ENCODE peak calls at places on chromosomes 1 and 21, in six cellular contexts. One of them, this sample, is unnamed.

GRCh38 chr1:40160806-40161124 is 422 bp upstream of the RLF start:
- DNase-seq in esophagus muscularis mucosa: no peak
- DNase-seq in spleen: no peak
- DNase-seq in heart left ventricle: no peak
- DNase-seq in HepG2: no peak
- DNase-seq in A549: no peak
- DNase-seq in this sample: no peak

GRCh38 chr1:182383037-182383661 is 8.4 kb downstream of the GLUL start:
- DNase-seq in esophagus muscularis mucosa: no peak
- DNase-seq in spleen: no peak
- DNase-seq in A549: no peak
- DNase-seq in HepG2: no peak
- DNase-seq in heart left ventricle: no peak
- DNase-seq in this sample: no peak

GRCh38 chr21:25568230-25568629 is 39.1 kb downstream of the MRPL39 start:
- DNase-seq in spleen: peak; percentile 82
- DNase-seq in heart left ventricle: peak; percentile 63
- DNase-seq in A549: no peak
- DNase-seq in esophagus muscularis mucosa: no peak
- DNase-seq in HepG2: no peak
- DNase-seq in this sample: no peak

GRCh38 chr1:245310605-245311531 is 156.1 kb downstream of the KIF26B start:
- DNase-seq in HepG2: no peak
- DNase-seq in esophagus muscularis mucosa: no peak
- DNase-seq in heart left ventricle: no peak
- DNase-seq in A549: no peak
- DNase-seq in spleen: peak; percentile 71
- DNase-seq in this sample: no peak

GRCh38 chr1:157438236-157439012 is 113.9 kb downstream of the FCRL5 start:
- DNase-seq in esophagus muscularis mucosa: no peak
- DNase-seq in heart left ventricle: no peak
- DNase-seq in spleen: no peak
- DNase-seq in HepG2: no peak
- DNase-seq in A549: no peak
- DNase-seq in this sample: no peak

GRCh38 chr1:27528701-27529637 is 39.0 kb upstream of the WASF2 start:
- DNase-seq in heart left ventricle: peak; percentile 92
- DNase-seq in spleen: no peak
- DNase-seq in A549: no peak
- DNase-seq in HepG2: no peak
- DNase-seq in esophagus muscularis mucosa: no peak
- DNase-seq in this sample: no peak

GRCh38 chr1:33712176-33712575 is 151.7 kb upstream of the HMGB4 start:
- DNase-seq in A549: no peak
- DNase-seq in HepG2: no peak
- DNase-seq in spleen: no peak
- DNase-seq in heart left ventricle: no peak
- DNase-seq in esophagus muscularis mucosa: no peak
- DNase-seq in this sample: no peak

GRCh38 chr1:54754045-54754444 is 10.3 kb downstream of the PARS2 start:
- DNase-seq in A549: no peak
- DNase-seq in spleen: peak; percentile 60
- DNase-seq in HepG2: no peak
- DNase-seq in heart left ventricle: no peak
- DNase-seq in esophagus muscularis mucosa: no peak
- DNase-seq in this sample: no peak

GRCh38 chr1:194477908-194478307 is 1291.5 kb upstream of the B3GALT2 start:
- DNase-seq in spleen: no peak
- DNase-seq in heart left ventricle: no peak
- DNase-seq in esophagus muscularis mucosa: no peak
- DNase-seq in HepG2: no peak
- DNase-seq in A549: no peak
- DNase-seq in this sample: no peak

GRCh38 chr1:115669002-115669673 is 27.4 kb downstream of the VANGL1 start:
- DNase-seq in HepG2: peak; percentile 23
- DNase-seq in esophagus muscularis mucosa: no peak
- DNase-seq in heart left ventricle: no peak
- DNase-seq in A549: peak; percentile 9
- DNase-seq in spleen: no peak
- DNase-seq in this sample: no peak

GRCh38 chr1:44696789-44697188 is 22.3 kb downstream of the ARMH1 start:
- DNase-seq in A549: no peak
- DNase-seq in spleen: peak; percentile 84
- DNase-seq in esophagus muscularis mucosa: no peak
- DNase-seq in HepG2: no peak
- DNase-seq in heart left ventricle: no peak
- DNase-seq in this sample: no peak

GRCh38 chr1:74107394-74107793 is 90.6 kb downstream of the LRRIQ3 start:
- DNase-seq in A549: no peak
- DNase-seq in heart left ventricle: no peak
- DNase-seq in HepG2: no peak
- DNase-seq in spleen: no peak
- DNase-seq in esophagus muscularis mucosa: no peak
- DNase-seq in this sample: no peak

GRCh38 chr1:53145942-53146708 is 3.7 kb upstream of the SLC1A7 start:
- DNase-seq in HepG2: peak; percentile 85
- DNase-seq in heart left ventricle: peak; percentile 72
- DNase-seq in spleen: peak; percentile 54
- DNase-seq in A549: peak; percentile 95
- DNase-seq in esophagus muscularis mucosa: peak; percentile 92
- DNase-seq in this sample: no peak

GRCh38 chr1:34695580-34695979 is 59.3 kb upstream of the GJB5 start:
- DNase-seq in esophagus muscularis mucosa: no peak
- DNase-seq in HepG2: no peak
- DNase-seq in heart left ventricle: no peak
- DNase-seq in spleen: no peak
- DNase-seq in A549: no peak
- DNase-seq in this sample: no peak

GRCh38 chr1:115727706-115728249 is 40.7 kb downstream of the CASQ2 start:
- DNase-seq in esophagus muscularis mucosa: no peak
- DNase-seq in heart left ventricle: peak; percentile 72
- DNase-seq in spleen: no peak
- DNase-seq in HepG2: peak; percentile 89
- DNase-seq in A549: peak; percentile 1
- DNase-seq in this sample: no peak

GRCh38 chr1:180956028-180956640 is 43.4 kb downstream of the KIAA1614 start:
- DNase-seq in spleen: peak; percentile 63
- DNase-seq in HepG2: no peak
- DNase-seq in esophagus muscularis mucosa: no peak
- DNase-seq in A549: no peak
- DNase-seq in heart left ventricle: no peak
- DNase-seq in this sample: no peak

GRCh38 chr1:208136459-208137143 is 107.6 kb downstream of the PLXNA2 start:
- DNase-seq in esophagus muscularis mucosa: no peak
- DNase-seq in A549: no peak
- DNase-seq in spleen: no peak
- DNase-seq in heart left ventricle: no peak
- DNase-seq in HepG2: no peak
- DNase-seq in this sample: no peak

GRCh38 chr1:30322859-30323257 is 400.5 kb downstream of the MATN1 start:
- DNase-seq in heart left ventricle: no peak
- DNase-seq in esophagus muscularis mucosa: no peak
- DNase-seq in A549: no peak
- DNase-seq in spleen: no peak
- DNase-seq in HepG2: no peak
- DNase-seq in this sample: no peak

GRCh38 chr1:3403388-3404179 is 50.9 kb upstream of the ARHGEF16 start:
- DNase-seq in HepG2: peak; percentile 11
- DNase-seq in esophagus muscularis mucosa: no peak
- DNase-seq in spleen: no peak
- DNase-seq in heart left ventricle: no peak
- DNase-seq in A549: no peak
- DNase-seq in this sample: no peak

GRCh38 chr1:161738627-161739287 is 10.8 kb upstream of the DUSP12 start:
- DNase-seq in spleen: peak; percentile 93
- DNase-seq in HepG2: peak; percentile 35
- DNase-seq in esophagus muscularis mucosa: no peak
- DNase-seq in heart left ventricle: peak; percentile 55
- DNase-seq in A549: peak; percentile 85
- DNase-seq in this sample: no peak

GRCh38 chr1:15262003-15262377 is 15.0 kb downstream of the FHAD1 start:
- DNase-seq in esophagus muscularis mucosa: peak; percentile 37
- DNase-seq in spleen: no peak
- DNase-seq in HepG2: no peak
- DNase-seq in A549: no peak
- DNase-seq in heart left ventricle: no peak
- DNase-seq in this sample: no peak

GRCh38 chr21:35048706-35049617 is at the start of gene RUNX1:
- DNase-seq in A549: no peak
- DNase-seq in spleen: peak; percentile 90
- DNase-seq in esophagus muscularis mucosa: peak; percentile 91
- DNase-seq in heart left ventricle: peak; percentile 45
- DNase-seq in HepG2: no peak
- DNase-seq in this sample: peak; percentile 31

GRCh38 chr1:234975941-234976871 is 152.4 kb downstream of the TOMM20 start:
- DNase-seq in A549: no peak
- DNase-seq in HepG2: peak; percentile 97
- DNase-seq in spleen: no peak
- DNase-seq in esophagus muscularis mucosa: no peak
- DNase-seq in heart left ventricle: no peak
- DNase-seq in this sample: no peak

GRCh38 chr1:31750858-31751638 is 13.1 kb downstream of the ADGRB2 start:
- DNase-seq in A549: no peak
- DNase-seq in HepG2: no peak
- DNase-seq in esophagus muscularis mucosa: no peak
- DNase-seq in heart left ventricle: no peak
- DNase-seq in spleen: peak; percentile 85
- DNase-seq in this sample: no peak

GRCh38 chr21:32256873-32257620 is 21.8 kb downstream of the MIS18A start:
- DNase-seq in A549: peak; percentile 27
- DNase-seq in spleen: no peak
- DNase-seq in HepG2: no peak
- DNase-seq in heart left ventricle: peak; percentile 60
- DNase-seq in esophagus muscularis mucosa: no peak
- DNase-seq in this sample: peak; percentile 66

GRCh38 chr1:182192215-182192614 is 130.7 kb upstream of the ZNF648 start:
- DNase-seq in HepG2: no peak
- DNase-seq in esophagus muscularis mucosa: no peak
- DNase-seq in A549: no peak
- DNase-seq in heart left ventricle: no peak
- DNase-seq in spleen: no peak
- DNase-seq in this sample: no peak

GRCh38 chr1:53070621-53071020 is 8.6 kb downstream of the PODN start:
- DNase-seq in HepG2: no peak
- DNase-seq in heart left ventricle: peak; percentile 22
- DNase-seq in spleen: peak; percentile 67
- DNase-seq in esophagus muscularis mucosa: no peak
- DNase-seq in A549: no peak
- DNase-seq in this sample: no peak

GRCh38 chr1:236035681-236036101 is 29.2 kb downstream of the NID1 start:
- DNase-seq in heart left ventricle: no peak
- DNase-seq in esophagus muscularis mucosa: no peak
- DNase-seq in HepG2: no peak
- DNase-seq in A549: no peak
- DNase-seq in spleen: no peak
- DNase-seq in this sample: no peak

GRCh38 chr1:233364026-233364425 is 36.5 kb downstream of the MAP3K21 start:
- DNase-seq in esophagus muscularis mucosa: no peak
- DNase-seq in HepG2: no peak
- DNase-seq in spleen: no peak
- DNase-seq in heart left ventricle: no peak
- DNase-seq in A549: no peak
- DNase-seq in this sample: no peak

GRCh38 chr1:47674189-47674588 is 236.3 kb downstream of the FOXD2 start:
- DNase-seq in A549: no peak
- DNase-seq in esophagus muscularis mucosa: no peak
- DNase-seq in heart left ventricle: no peak
- DNase-seq in HepG2: no peak
- DNase-seq in spleen: no peak
- DNase-seq in this sample: no peak

GRCh38 chr1:44924835-44925464 is 61.4 kb downstream of the EIF2B3 start:
- DNase-seq in HepG2: peak; percentile 48
- DNase-seq in spleen: no peak
- DNase-seq in A549: peak; percentile 63
- DNase-seq in esophagus muscularis mucosa: no peak
- DNase-seq in heart left ventricle: no peak
- DNase-seq in this sample: no peak

GRCh38 chr1:98653186-98653585 is 8.3 kb upstream of the SNX7 start:
- DNase-seq in heart left ventricle: no peak
- DNase-seq in spleen: no peak
- DNase-seq in A549: no peak
- DNase-seq in esophagus muscularis mucosa: no peak
- DNase-seq in HepG2: no peak
- DNase-seq in this sample: no peak
- H3K4me1 ChIP-seq in heart left ventricle: no peaks in the 10 kb centered on the region
- H3K4me1 ChIP-seq in spleen: no peaks in the 10 kb centered on the region
- H3K4me1 ChIP-seq in A549: no peaks in the 10 kb centered on the region
- H3K4me1 ChIP-seq in esophagus muscularis mucosa: no peaks in the 10 kb centered on the region
- H3K4me1 ChIP-seq in HepG2: peaks cover 7% of the 10 kb centered on the region
- H3K4me1 ChIP-seq in this sample: no peaks in the 10 kb centered on the region

DNA sequence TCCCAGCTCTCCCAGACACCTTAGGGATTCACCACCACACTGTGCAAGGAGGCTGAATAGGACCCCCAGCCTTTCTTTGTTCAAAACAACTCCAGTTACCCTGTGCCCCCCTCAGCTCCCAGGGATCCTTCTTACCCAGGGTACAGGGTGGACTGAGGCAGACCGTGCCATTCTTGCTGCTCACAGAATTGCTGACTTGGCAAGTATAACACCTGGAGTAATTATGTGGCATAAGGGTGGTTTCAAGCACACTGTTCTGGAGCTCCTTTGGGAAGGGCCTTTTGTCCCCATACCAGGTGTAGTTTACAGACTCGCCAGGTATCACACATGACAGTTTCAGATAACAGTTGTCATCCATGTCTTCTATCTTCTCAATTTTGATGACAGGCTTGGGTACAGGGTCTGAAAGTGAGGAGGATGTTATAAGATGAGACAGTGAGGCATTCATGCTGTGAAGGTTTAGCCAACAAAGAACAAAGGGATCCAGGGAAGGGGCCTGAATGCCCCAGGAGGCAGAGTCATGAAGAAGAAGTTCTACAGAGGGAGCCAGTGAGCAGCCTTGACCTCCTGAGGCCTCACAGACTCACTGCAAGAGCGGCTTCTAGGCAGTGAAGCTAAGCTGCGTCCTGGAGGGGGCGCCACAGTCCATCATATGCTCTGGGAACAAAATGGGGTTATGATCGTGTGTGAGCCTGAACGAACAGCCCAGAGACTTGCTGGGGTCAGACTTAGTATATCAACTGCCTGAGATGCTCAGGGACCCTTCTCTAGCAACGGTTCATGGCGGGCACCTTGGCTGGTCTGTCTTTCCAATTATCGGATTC is 30.3 kb downstream of the CD48 start:
- DNase-seq in esophagus muscularis mucosa: no peak
- DNase-seq in spleen: peak; percentile 94
- DNase-seq in heart left ventricle: peak; percentile 61
- DNase-seq in HepG2: peak; percentile 62
- DNase-seq in A549: peak; percentile 84
- DNase-seq in this sample: no peak
- TF ChIP-seq POLR2A in esophagus muscularis mucosa: no peak
- TF ChIP-seq POLR2A in spleen: no peak
- TF ChIP-seq POLR2A in heart left ventricle: no peak
- TF ChIP-seq POLR2A in HepG2: no peak
- TF ChIP-seq POLR2A in A549: no peak
- TF ChIP-seq POLR2A in this sample: no peak

GRCh38 chr1:19647643-19648042 is 3.5 kb downstream of the NBL1 start:
- DNase-seq in spleen: no peak
- DNase-seq in A549: no peak
- DNase-seq in esophagus muscularis mucosa: no peak
- DNase-seq in heart left ventricle: no peak
- DNase-seq in HepG2: no peak
- DNase-seq in this sample: no peak
- H3K4me3 ChIP-seq in spleen: no peak overlapping the region
- H3K4me3 ChIP-seq in A549: no peak overlapping the region
- H3K4me3 ChIP-seq in esophagus muscularis mucosa: peak overlapping the region; percentile 91
- H3K4me3 ChIP-seq in heart left ventricle: no peak overlapping the region
- H3K4me3 ChIP-seq in HepG2: no peak overlapping the region
- H3K4me3 ChIP-seq in this sample: peak overlapping the region; percentile 92

GRCh38 chr1:202452508-202452907 is 104.0 kb downstream of the PPP1R12B start:
- DNase-seq in spleen: no peak
- DNase-seq in esophagus muscularis mucosa: no peak
- DNase-seq in heart left ventricle: no peak
- DNase-seq in HepG2: no peak
- DNase-seq in A549: no peak
- DNase-seq in this sample: no peak
- H3K4me1 ChIP-seq in spleen: no peaks in the 10 kb centered on the region
- H3K4me1 ChIP-seq in esophagus muscularis mucosa: no peaks in the 10 kb centered on the region
- H3K4me1 ChIP-seq in heart left ventricle: peaks cover 9% of the 10 kb centered on the region
- H3K4me1 ChIP-seq in HepG2: no peaks in the 10 kb centered on the region
- H3K4me1 ChIP-seq in A549: peaks cover 19% of the 10 kb centered on the region
- H3K4me1 ChIP-seq in this sample: no peaks in the 10 kb centered on the region